ENCODE peak calls at places on chromosome 22, in six cellular contexts. One of them, this sample, is unnamed.

GRCh38 chr22:47308886-47309285 is 546.4 kb downstream of the TBC1D22A start:
- DNase-seq in left ventricle myocardium inferior: no peak
- DNase-seq in bronchial epithelial cell: no peak
- DNase-seq in thyroid gland: no peak
- DNase-seq in tibial artery: no peak
- DNase-seq in OCI-LY7: no peak
- DNase-seq in this sample: no peak

GRCh38 chr22:23389271-23390071 is 190.6 kb downstream of the IGLL1 start:
- DNase-seq in left ventricle myocardium inferior: no peak
- DNase-seq in tibial artery: peak; percentile 11
- DNase-seq in thyroid gland: no peak
- DNase-seq in OCI-LY7: no peak
- DNase-seq in bronchial epithelial cell: no peak
- DNase-seq in this sample: no peak

GRCh38 chr22:22165936-22166710 is 78.5 kb upstream of the VPREB1 start:
- DNase-seq in thyroid gland: no peak
- DNase-seq in bronchial epithelial cell: no peak
- DNase-seq in left ventricle myocardium inferior: no peak
- DNase-seq in tibial artery: no peak
- DNase-seq in OCI-LY7: peak; percentile 51
- DNase-seq in this sample: no peak

GRCh38 chr22:42596376-42596775 is 18.3 kb downstream of the POLDIP3 start:
- DNase-seq in tibial artery: no peak
- DNase-seq in bronchial epithelial cell: no peak
- DNase-seq in left ventricle myocardium inferior: peak; percentile 51
- DNase-seq in OCI-LY7: no peak
- DNase-seq in thyroid gland: no peak
- DNase-seq in this sample: no peak

GRCh38 chr22:47063071-47063509 is 300.6 kb downstream of the TBC1D22A start:
- DNase-seq in thyroid gland: no peak
- DNase-seq in OCI-LY7: no peak
- DNase-seq in bronchial epithelial cell: no peak
- DNase-seq in tibial artery: no peak
- DNase-seq in left ventricle myocardium inferior: no peak
- DNase-seq in this sample: no peak

GRCh38 chr22:26398741-26399153 is 30.3 kb upstream of the ASPHD2 start:
- DNase-seq in tibial artery: peak; percentile 60
- DNase-seq in thyroid gland: peak; percentile 43
- DNase-seq in bronchial epithelial cell: peak; percentile 65
- DNase-seq in OCI-LY7: peak; percentile 71
- DNase-seq in left ventricle myocardium inferior: peak; percentile 16
- DNase-seq in this sample: peak; percentile 57

GRCh38 chr22:49052560-49052959 is 775.1 kb downstream of the BRD1 start:
- DNase-seq in OCI-LY7: no peak
- DNase-seq in tibial artery: peak; percentile 7
- DNase-seq in thyroid gland: no peak
- DNase-seq in bronchial epithelial cell: no peak
- DNase-seq in left ventricle myocardium inferior: no peak
- DNase-seq in this sample: no peak

GRCh38 chr22:42873361-42873760 is 16.3 kb upstream of the ARFGAP3 start:
- DNase-seq in left ventricle myocardium inferior: no peak
- DNase-seq in OCI-LY7: no peak
- DNase-seq in thyroid gland: no peak
- DNase-seq in bronchial epithelial cell: no peak
- DNase-seq in tibial artery: no peak
- DNase-seq in this sample: no peak

GRCh38 chr22:28246392-28246791 is 327.3 kb upstream of the PITPNB start:
- DNase-seq in thyroid gland: no peak
- DNase-seq in tibial artery: no peak
- DNase-seq in OCI-LY7: no peak
- DNase-seq in left ventricle myocardium inferior: no peak
- DNase-seq in bronchial epithelial cell: peak; percentile 35
- DNase-seq in this sample: no peak

GRCh38 chr22:49320714-49321476 is 506.8 kb downstream of the BRD1 start:
- DNase-seq in tibial artery: no peak
- DNase-seq in OCI-LY7: no peak
- DNase-seq in left ventricle myocardium inferior: no peak
- DNase-seq in thyroid gland: no peak
- DNase-seq in bronchial epithelial cell: no peak
- DNase-seq in this sample: no peak

GRCh38 chr22:50621948-50622722 is 5.8 kb downstream of the ARSA start:
- DNase-seq in bronchial epithelial cell: peak; percentile 67
- DNase-seq in left ventricle myocardium inferior: no peak
- DNase-seq in OCI-LY7: peak; percentile 46
- DNase-seq in tibial artery: no peak
- DNase-seq in thyroid gland: peak; percentile 24
- DNase-seq in this sample: peak; percentile 44
- TF ChIP-seq CTCF in bronchial epithelial cell: peak; percentile 58
- TF ChIP-seq CTCF in left ventricle myocardium inferior: no peak
- TF ChIP-seq CTCF in OCI-LY7: peak; percentile 88
- TF ChIP-seq CTCF in tibial artery: no peak
- TF ChIP-seq CTCF in thyroid gland: peak; percentile 16
- TF ChIP-seq CTCF in this sample: peak; percentile 44

DNA sequence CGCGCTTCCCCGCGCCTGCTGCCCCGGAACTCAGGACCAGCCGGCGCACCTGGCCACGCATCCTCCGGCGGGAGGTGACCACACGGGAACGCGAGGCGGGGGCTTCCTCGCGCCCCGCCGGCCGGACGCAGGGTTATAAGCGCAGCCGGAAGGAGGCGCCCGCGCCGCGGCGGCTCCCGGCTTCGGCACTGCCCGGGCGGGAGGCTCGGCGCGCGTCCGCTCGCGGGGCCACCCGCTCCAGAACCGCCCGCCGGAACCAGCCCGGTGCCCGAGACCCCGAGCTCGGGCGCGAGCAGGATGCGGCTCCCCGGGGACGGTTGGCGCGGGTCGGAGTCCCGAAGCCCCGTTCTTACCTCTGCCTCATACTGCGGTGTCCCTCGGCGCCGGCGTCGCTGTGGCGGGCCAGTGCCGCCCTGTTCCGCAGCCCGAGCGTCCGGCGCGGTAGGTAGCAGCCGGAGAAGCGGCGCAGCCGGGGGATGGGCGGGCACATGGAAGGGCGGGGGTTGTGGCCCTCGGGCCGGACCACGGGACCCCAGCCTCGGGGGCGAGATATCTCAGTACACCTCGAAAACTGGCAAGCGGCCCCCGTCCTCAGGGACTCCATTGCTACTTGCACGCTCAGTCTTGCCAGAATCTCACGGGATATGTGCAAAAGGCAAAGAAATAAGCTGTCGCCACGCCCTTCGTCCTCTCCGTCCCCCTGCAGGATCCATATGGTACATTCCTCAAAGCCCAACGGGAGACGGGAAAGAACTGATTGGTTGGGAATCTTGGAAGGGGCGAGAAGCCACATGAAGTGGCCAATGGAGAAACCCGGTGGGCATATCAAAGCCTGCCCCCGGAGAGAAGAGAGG is 23.1 kb downstream of the MICAL3 start:
- DNase-seq in bronchial epithelial cell: peak; percentile 90
- DNase-seq in OCI-LY7: peak; percentile 99
- DNase-seq in tibial artery: peak; percentile 88
- DNase-seq in thyroid gland: peak; percentile 90
- DNase-seq in left ventricle myocardium inferior: peak; percentile 89
- DNase-seq in this sample: peak; percentile 97
- TF ChIP-seq CTCF in bronchial epithelial cell: peak; percentile 74
- TF ChIP-seq CTCF in OCI-LY7: peak; percentile 73
- TF ChIP-seq CTCF in tibial artery: peak; percentile 53
- TF ChIP-seq CTCF in thyroid gland: peak; percentile 57
- TF ChIP-seq CTCF in left ventricle myocardium inferior: peak; percentile 58
- TF ChIP-seq CTCF in this sample: peak; percentile 56

GRCh38 chr22:20258584-20259335 is 9.4 kb downstream of the RTN4R start:
- DNase-seq in bronchial epithelial cell: no peak
- DNase-seq in left ventricle myocardium inferior: no peak
- DNase-seq in thyroid gland: no peak
- DNase-seq in tibial artery: no peak
- DNase-seq in OCI-LY7: peak; percentile 35
- DNase-seq in this sample: peak; percentile 71
- TF ChIP-seq CTCF in bronchial epithelial cell: peak; percentile 23
- TF ChIP-seq CTCF in left ventricle myocardium inferior: no peak
- TF ChIP-seq CTCF in thyroid gland: no peak
- TF ChIP-seq CTCF in tibial artery: no peak
- TF ChIP-seq CTCF in OCI-LY7: peak; percentile 80
- TF ChIP-seq CTCF in this sample: peak; percentile 45

DNA sequence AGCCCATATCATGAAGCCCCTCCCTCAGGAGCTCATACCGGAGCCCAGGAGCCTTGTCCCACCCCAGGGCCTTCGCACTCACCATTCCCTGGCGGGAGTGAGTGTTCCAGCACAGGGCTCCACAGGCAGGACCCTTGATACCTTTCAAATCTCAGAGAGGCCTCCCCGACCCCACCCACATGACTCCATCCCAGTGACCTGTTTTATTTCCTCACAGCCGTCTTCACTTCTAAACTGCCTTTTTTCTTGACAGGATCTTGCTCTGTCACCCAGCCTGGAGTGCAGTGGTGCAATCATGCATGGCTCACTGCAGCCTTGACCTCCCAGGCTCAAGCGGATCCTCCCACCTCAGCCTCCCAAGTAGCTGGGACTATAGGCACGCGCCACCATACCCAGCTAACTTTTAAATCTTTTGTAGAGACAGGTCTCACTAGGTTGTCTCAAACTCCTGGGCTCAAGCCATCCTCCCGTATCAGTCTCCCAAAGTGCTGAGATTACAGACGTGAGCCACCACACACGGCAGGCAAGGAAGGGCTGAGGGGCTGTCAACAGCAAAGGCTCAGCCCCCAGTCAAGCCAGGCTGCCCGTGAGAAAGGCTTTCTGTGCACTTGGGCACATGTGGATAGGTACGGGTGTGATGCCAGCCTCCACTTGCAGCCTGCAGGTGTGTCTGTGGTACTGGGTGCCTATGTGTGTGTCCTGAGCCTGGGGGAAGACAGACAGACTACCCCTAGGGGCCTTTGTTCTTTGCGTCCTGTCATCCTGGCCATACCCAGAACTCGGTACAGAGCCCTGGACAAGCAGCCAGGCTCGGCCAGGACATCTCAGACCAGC is 9.3 kb downstream of the RPL3 start:
- DNase-seq in tibial artery: no peak
- DNase-seq in bronchial epithelial cell: peak; percentile 69
- DNase-seq in OCI-LY7: peak; percentile 40
- DNase-seq in thyroid gland: no peak
- DNase-seq in left ventricle myocardium inferior: no peak
- DNase-seq in this sample: no peak
- TF ChIP-seq CTCF in tibial artery: no peak
- TF ChIP-seq CTCF in bronchial epithelial cell: no peak
- TF ChIP-seq CTCF in OCI-LY7: no peak
- TF ChIP-seq CTCF in thyroid gland: no peak
- TF ChIP-seq CTCF in left ventricle myocardium inferior: no peak
- TF ChIP-seq CTCF in this sample: no peak

GRCh38 chr22:24437820-24438328 is 10.5 kb downstream of the ADORA2A start:
- DNase-seq in left ventricle myocardium inferior: no peak
- DNase-seq in tibial artery: no peak
- DNase-seq in OCI-LY7: peak; percentile 89
- DNase-seq in bronchial epithelial cell: peak; percentile 39
- DNase-seq in thyroid gland: no peak
- DNase-seq in this sample: peak; percentile 78
- TF ChIP-seq CTCF in left ventricle myocardium inferior: no peak
- TF ChIP-seq CTCF in tibial artery: no peak
- TF ChIP-seq CTCF in OCI-LY7: peak; percentile 81
- TF ChIP-seq CTCF in bronchial epithelial cell: peak; percentile 14
- TF ChIP-seq CTCF in thyroid gland: no peak
- TF ChIP-seq CTCF in this sample: peak; percentile 40